ENCODE peak calls at places on chromosomes 11 and 22, in four cellular contexts. One of them, this sample, is unnamed.

GRCh38 chr11:84105148-84105547 is 819.0 kb upstream of the CCDC90B start:
- DNase-seq in colonic mucosa: no peak
- DNase-seq in GM23338: no peak
- DNase-seq in cardiac muscle cell: no peak
- DNase-seq in this sample: no peak

GRCh38 chr11:64826578-64827450 is 16.5 kb upstream of the MEN1 start:
- DNase-seq in cardiac muscle cell: no peak
- DNase-seq in GM23338: peak
- DNase-seq in colonic mucosa: no peak
- DNase-seq in this sample: no peak

GRCh38 chr22:20569059-20570058 is 61.9 kb downstream of the MED15 start:
- DNase-seq in GM23338: no peak
- DNase-seq in cardiac muscle cell: no peak
- DNase-seq in colonic mucosa: no peak
- DNase-seq in this sample: no peak

GRCh38 chr11:63670077-63670737 is 969 bp downstream of the ATL3 start:
- DNase-seq in cardiac muscle cell: no peak
- DNase-seq in GM23338: no peak
- DNase-seq in colonic mucosa: no peak
- DNase-seq in this sample: no peak

GRCh38 chr22:21766933-21767462 is 31.4 kb upstream of the YPEL1 start:
- DNase-seq in cardiac muscle cell: no peak
- DNase-seq in GM23338: no peak
- DNase-seq in colonic mucosa: no peak
- DNase-seq in this sample: no peak

GRCh38 chr11:133957926-133958325 is 1.2 kb upstream of the IGSF9B start:
- DNase-seq in GM23338: peak
- DNase-seq in cardiac muscle cell: no peak
- DNase-seq in colonic mucosa: no peak
- DNase-seq in this sample: no peak

GRCh38 chr22:40819741-40820140 is 595 bp upstream of the SLC25A17 start:
- DNase-seq in cardiac muscle cell: no peak
- DNase-seq in colonic mucosa: no peak
- DNase-seq in GM23338: peak
- DNase-seq in this sample: no peak

GRCh38 chr11:13269775-13270174 is 7.8 kb upstream of the BMAL1 start:
- DNase-seq in GM23338: no peak
- DNase-seq in colonic mucosa: no peak
- DNase-seq in cardiac muscle cell: no peak
- DNase-seq in this sample: no peak

GRCh38 chr11:118146554-118146953 is 6.1 kb downstream of the SCN4B start:
- DNase-seq in GM23338: no peak
- DNase-seq in colonic mucosa: no peak
- DNase-seq in cardiac muscle cell: no peak
- DNase-seq in this sample: no peak

GRCh38 chr11:77602385-77603105 is 12.8 kb downstream of the AQP11 start:
- DNase-seq in GM23338: no peak
- DNase-seq in cardiac muscle cell: peak
- DNase-seq in colonic mucosa: no peak
- DNase-seq in this sample: no peak

GRCh38 chr11:16669799-16670415 is 68.5 kb upstream of the C11orf58 start:
- DNase-seq in colonic mucosa: no peak
- DNase-seq in cardiac muscle cell: no peak
- DNase-seq in GM23338: peak
- DNase-seq in this sample: no peak

GRCh38 chr11:74319139-74319538 is 7.7 kb upstream of the P4HA3 start:
- DNase-seq in cardiac muscle cell: no peak
- DNase-seq in GM23338: no peak
- DNase-seq in colonic mucosa: no peak
- DNase-seq in this sample: no peak

GRCh38 chr22:38734203-38735100 is 21.3 kb downstream of the SUN2 start:
- DNase-seq in cardiac muscle cell: no peak
- DNase-seq in colonic mucosa: no peak
- DNase-seq in GM23338: no peak
- DNase-seq in this sample: no peak

GRCh38 chr22:46707827-46708570 is 30.1 kb downstream of the CERK start:
- DNase-seq in colonic mucosa: no peak
- DNase-seq in GM23338: no peak
- DNase-seq in cardiac muscle cell: no peak
- DNase-seq in this sample: no peak

GRCh38 chr22:38758276-38758945 is 2.6 kb upstream of the SUN2 start:
- DNase-seq in colonic mucosa: no peak
- DNase-seq in cardiac muscle cell: no peak
- DNase-seq in GM23338: no peak
- DNase-seq in this sample: no peak

GRCh38 chr11:8025816-8026215 is 38.7 kb downstream of the EIF3F start:
- DNase-seq in colonic mucosa: no peak
- DNase-seq in cardiac muscle cell: no peak
- DNase-seq in GM23338: no peak
- DNase-seq in this sample: no peak

GRCh38 chr11:70739811-70740474 is 341.6 kb downstream of the CTTN start:
- DNase-seq in GM23338: no peak
- DNase-seq in cardiac muscle cell: peak
- DNase-seq in colonic mucosa: no peak
- DNase-seq in this sample: no peak

GRCh38 chr11:117438371-117439000 is 110.8 kb downstream of the CEP164 start:
- DNase-seq in colonic mucosa: no peak
- DNase-seq in GM23338: no peak
- DNase-seq in cardiac muscle cell: no peak
- DNase-seq in this sample: no peak

GRCh38 chr11:68314203-68314885 is 2.0 kb downstream of the LRP5 start:
- DNase-seq in colonic mucosa: no peak
- DNase-seq in GM23338: peak
- DNase-seq in cardiac muscle cell: peak
- DNase-seq in this sample: no peak

GRCh38 chr11:48005878-48006277 is 25.5 kb downstream of the PTPRJ start:
- DNase-seq in GM23338: no peak
- DNase-seq in cardiac muscle cell: peak
- DNase-seq in colonic mucosa: no peak
- DNase-seq in this sample: no peak

GRCh38 chr11:28243596-28243995 is 135.4 kb downstream of the METTL15 start:
- DNase-seq in colonic mucosa: no peak
- DNase-seq in GM23338: no peak
- DNase-seq in cardiac muscle cell: no peak
- DNase-seq in this sample: no peak

GRCh38 chr22:49965291-49966040 is 4.9 kb downstream of the PIM3 start:
- DNase-seq in cardiac muscle cell: no peak
- DNase-seq in GM23338: no peak
- DNase-seq in colonic mucosa: peak
- DNase-seq in this sample: no peak

GRCh38 chr11:10415817-10416392 is 39.2 kb upstream of the AMPD3 start:
- DNase-seq in cardiac muscle cell: no peak
- DNase-seq in GM23338: no peak
- DNase-seq in colonic mucosa: no peak
- DNase-seq in this sample: no peak

GRCh38 chr11:97962758-97963157 is 1058.0 kb upstream of the CNTN5 start:
- DNase-seq in cardiac muscle cell: no peak
- DNase-seq in colonic mucosa: no peak
- DNase-seq in GM23338: no peak
- DNase-seq in this sample: no peak

GRCh38 chr11:11243790-11244469 is 109.1 kb downstream of the CSNK2A3 start:
- DNase-seq in GM23338: peak
- DNase-seq in cardiac muscle cell: peak
- DNase-seq in colonic mucosa: no peak
- DNase-seq in this sample: no peak

GRCh38 chr11:1071571-1072115 is 3.0 kb upstream of the MUC2 start:
- DNase-seq in colonic mucosa: no peak
- DNase-seq in GM23338: no peak
- DNase-seq in cardiac muscle cell: no peak
- DNase-seq in this sample: no peak

GRCh38 chr11:75004215-75004614 is 15.5 kb downstream of the NEU3 start:
- DNase-seq in GM23338: no peak
- DNase-seq in cardiac muscle cell: no peak
- DNase-seq in colonic mucosa: no peak
- DNase-seq in this sample: no peak

DNA sequence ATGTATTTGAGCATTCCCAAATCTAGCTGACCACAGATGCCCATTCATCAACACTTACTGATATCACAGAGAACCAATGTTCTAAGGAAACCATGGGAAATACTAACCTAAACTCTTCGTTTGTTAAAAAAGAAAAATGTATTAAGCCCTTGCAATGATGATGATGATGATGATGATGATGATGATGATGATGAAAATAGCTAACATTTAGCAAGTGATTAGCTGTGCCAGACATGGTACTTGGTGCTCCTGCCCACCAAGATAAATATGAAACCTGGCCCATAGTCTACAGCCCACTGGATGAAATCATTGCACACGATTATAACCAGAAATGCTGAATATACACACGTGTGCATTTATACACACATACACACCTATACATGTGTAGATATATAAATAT is 37.5 kb downstream of the SMCO4 start:
- DNase-seq in colonic mucosa: no peak
- DNase-seq in cardiac muscle cell: no peak
- DNase-seq in GM23338: no peak
- DNase-seq in this sample: no peak
- TF ChIP-seq CTCF in colonic mucosa: no peak
- TF ChIP-seq CTCF in cardiac muscle cell: no peak
- TF ChIP-seq CTCF in GM23338: no peak
- TF ChIP-seq CTCF in this sample: no peak

DNA sequence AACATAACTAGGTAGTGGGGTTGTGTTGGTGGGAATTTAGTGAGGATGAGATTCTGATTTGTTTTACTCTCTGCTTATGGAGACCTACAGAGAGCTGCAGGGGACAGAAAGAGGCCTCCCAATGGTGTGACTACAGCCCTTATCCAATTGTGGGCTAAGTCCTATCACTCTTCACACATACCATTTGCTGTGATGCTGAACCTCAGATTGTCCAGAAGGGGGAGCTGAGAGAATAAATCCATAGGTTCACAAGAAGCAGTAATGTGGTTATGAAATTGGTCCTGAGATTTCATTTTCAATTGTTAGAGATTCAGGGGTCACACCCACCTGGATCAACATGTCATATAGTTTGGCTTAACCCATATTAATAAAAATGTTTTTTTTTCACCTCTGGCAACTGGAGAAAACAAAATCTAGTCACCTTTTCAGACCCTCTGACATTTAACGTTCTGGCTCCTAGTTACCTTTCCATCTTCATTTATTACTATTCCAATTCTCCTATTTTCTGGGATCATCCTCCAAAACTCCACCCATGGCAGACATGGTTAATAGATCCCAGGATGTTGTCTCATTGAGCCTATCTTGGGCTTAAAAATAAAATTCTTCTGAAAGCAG is 53.3 kb upstream of the PTPN5 start:
- DNase-seq in colonic mucosa: no peak
- DNase-seq in cardiac muscle cell: peak
- DNase-seq in GM23338: peak
- DNase-seq in this sample: no peak
- TF ChIP-seq CTCF in colonic mucosa: peak
- TF ChIP-seq CTCF in cardiac muscle cell: peak
- TF ChIP-seq CTCF in GM23338: peak
- TF ChIP-seq CTCF in this sample: peak

DNA sequence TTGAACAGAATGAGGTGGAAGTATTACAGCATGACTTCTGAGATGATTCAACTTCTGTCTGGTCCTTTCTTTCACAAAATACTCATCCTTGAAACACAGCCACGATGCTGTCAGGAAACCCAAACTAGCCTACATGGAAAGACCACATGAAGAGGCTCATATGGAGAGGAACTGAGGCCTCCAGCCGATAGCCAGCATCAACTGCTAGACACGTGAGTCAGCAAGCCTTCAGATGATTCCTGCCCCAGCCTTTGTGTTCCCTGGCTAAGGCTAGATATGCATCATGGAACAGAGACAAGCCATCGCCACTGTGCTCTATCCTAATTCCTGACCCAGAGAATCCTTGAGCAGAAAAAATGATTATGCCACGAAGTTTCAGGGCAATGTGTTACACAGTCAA is 75.5 kb downstream of the ENTHD1 start:
- DNase-seq in cardiac muscle cell: no peak
- DNase-seq in GM23338: no peak
- DNase-seq in colonic mucosa: no peak
- DNase-seq in this sample: no peak
- TF ChIP-seq CTCF in cardiac muscle cell: no peak
- TF ChIP-seq CTCF in GM23338: no peak
- TF ChIP-seq CTCF in colonic mucosa: no peak
- TF ChIP-seq CTCF in this sample: no peak

GRCh38 chr22:24772493-24773220 is 1.9 kb downstream of the PIWIL3 start:
- DNase-seq in colonic mucosa: no peak
- DNase-seq in cardiac muscle cell: peak
- DNase-seq in GM23338: peak
- DNase-seq in this sample: peak
- TF ChIP-seq CTCF in colonic mucosa: no peak
- TF ChIP-seq CTCF in cardiac muscle cell: peak
- TF ChIP-seq CTCF in GM23338: peak
- TF ChIP-seq CTCF in this sample: peak

GRCh38 chr11:59756496-59756840 is 1.3 kb downstream of the STX3 start:
- DNase-seq in cardiac muscle cell: no peak
- DNase-seq in GM23338: no peak
- DNase-seq in colonic mucosa: no peak
- DNase-seq in this sample: no peak

GRCh38 chr11:59754859-59755700 is at the start of gene STX3:
- DNase-seq in GM23338: peak
- DNase-seq in colonic mucosa: peak
- DNase-seq in cardiac muscle cell: peak
- DNase-seq in this sample: peak

GRCh38 chr11:59754494-59754858 is 700 bp upstream of the STX3 start:
- DNase-seq in GM23338: peak
- DNase-seq in cardiac muscle cell: peak
- DNase-seq in colonic mucosa: peak
- DNase-seq in this sample: no peak

GRCh38 chr11:59756845-59757244 is 1.7 kb downstream of the STX3 start:
- DNase-seq in GM23338: peak
- DNase-seq in colonic mucosa: peak
- DNase-seq in cardiac muscle cell: no peak
- DNase-seq in this sample: no peak

GRCh38 chr11:59755701-59756495 is 722 bp downstream of the STX3 start:
- DNase-seq in colonic mucosa: peak
- DNase-seq in cardiac muscle cell: peak
- DNase-seq in GM23338: peak
- DNase-seq in this sample: peak
- TF ChIP-seq CTCF in colonic mucosa: no peak
- TF ChIP-seq CTCF in cardiac muscle cell: no peak
- TF ChIP-seq CTCF in GM23338: peak
- TF ChIP-seq CTCF in this sample: peak

DNA sequence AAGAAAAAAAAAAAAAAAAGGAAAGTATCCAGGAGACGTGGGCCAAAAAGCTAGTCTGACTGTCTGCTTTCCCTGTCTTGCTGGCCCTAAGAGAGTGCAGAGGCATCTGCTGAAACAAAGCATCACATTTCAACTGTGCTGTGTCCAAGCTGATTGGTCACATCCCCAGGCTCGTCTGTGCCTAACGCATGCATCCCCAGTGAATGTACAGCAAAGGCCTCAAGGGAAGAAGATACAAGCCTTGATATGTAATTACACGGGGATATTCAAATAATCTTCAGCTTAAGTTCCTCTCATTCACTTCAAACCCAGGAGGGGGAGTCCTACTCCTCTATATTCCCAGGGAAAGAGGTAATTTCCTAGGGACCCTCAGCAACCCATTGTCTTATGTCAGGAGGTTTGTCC is 5.4 kb upstream of the SORL1 start:
- DNase-seq in cardiac muscle cell: peak
- DNase-seq in colonic mucosa: no peak
- DNase-seq in GM23338: peak
- DNase-seq in this sample: no peak
- TF ChIP-seq CTCF in cardiac muscle cell: peak
- TF ChIP-seq CTCF in colonic mucosa: no peak
- TF ChIP-seq CTCF in GM23338: peak
- TF ChIP-seq CTCF in this sample: no peak